ENCODE peak calls at places on chromosome 1, in nine cellular contexts. One of them, this sample, is unnamed. For H3K27me3, the result is how much of the 10 kb centered on the place peaks cover.

GRCh38 chr1:186865861-186866260 is 37.1 kb downstream of the PLA2G4A start:
- DNase-seq in PC-3: no peak
- DNase-seq in left ventricle myocardium inferior: no peak
- DNase-seq in psoas muscle: no peak
- DNase-seq in heart left ventricle: no peak
- DNase-seq in aorta: no peak
- DNase-seq in brain microvascular endothelial cell: no peak
- DNase-seq in thoracic aorta: no peak
- DNase-seq in AG04450: no peak
- DNase-seq in this sample: no peak

GRCh38 chr1:51651552-51651942 is 34.7 kb downstream of the OSBPL9 start:
- DNase-seq in PC-3: no peak
- DNase-seq in left ventricle myocardium inferior: no peak
- DNase-seq in psoas muscle: no peak
- DNase-seq in heart left ventricle: no peak
- DNase-seq in aorta: no peak
- DNase-seq in brain microvascular endothelial cell: no peak
- DNase-seq in thoracic aorta: no peak
- DNase-seq in AG04450: no peak
- DNase-seq in this sample: no peak

GRCh38 chr1:234218078-234218477 is 155.2 kb upstream of the COA6 start:
- DNase-seq in PC-3: no peak
- DNase-seq in left ventricle myocardium inferior: no peak
- DNase-seq in psoas muscle: no peak
- DNase-seq in heart left ventricle: no peak
- DNase-seq in aorta: no peak
- DNase-seq in brain microvascular endothelial cell: no peak
- DNase-seq in thoracic aorta: no peak
- DNase-seq in AG04450: no peak
- DNase-seq in this sample: no peak

GRCh38 chr1:3063379-3064295 is 5.4 kb upstream of the PRDM16 start:
- DNase-seq in PC-3: no peak
- DNase-seq in left ventricle myocardium inferior: no peak
- DNase-seq in psoas muscle: no peak
- DNase-seq in heart left ventricle: no peak
- DNase-seq in aorta: peak
- DNase-seq in brain microvascular endothelial cell: no peak
- DNase-seq in thoracic aorta: no peak
- DNase-seq in AG04450: no peak
- DNase-seq in this sample: no peak

GRCh38 chr1:50700226-50701020 is 259.6 kb downstream of the FAF1 start:
- DNase-seq in PC-3: no peak
- DNase-seq in left ventricle myocardium inferior: no peak
- DNase-seq in psoas muscle: no peak
- DNase-seq in heart left ventricle: no peak
- DNase-seq in aorta: no peak
- DNase-seq in brain microvascular endothelial cell: no peak
- DNase-seq in thoracic aorta: no peak
- DNase-seq in AG04450: no peak
- DNase-seq in this sample: no peak

GRCh38 chr1:172993640-172994039 is 57.1 kb downstream of the TNFSF18 start:
- DNase-seq in PC-3: no peak
- DNase-seq in left ventricle myocardium inferior: no peak
- DNase-seq in psoas muscle: no peak
- DNase-seq in heart left ventricle: no peak
- DNase-seq in aorta: no peak
- DNase-seq in brain microvascular endothelial cell: no peak
- DNase-seq in thoracic aorta: no peak
- DNase-seq in AG04450: peak
- DNase-seq in this sample: no peak

GRCh38 chr1:14082331-14082730 is 382.3 kb downstream of the PRDM2 start:
- DNase-seq in PC-3: no peak
- DNase-seq in left ventricle myocardium inferior: no peak
- DNase-seq in psoas muscle: no peak
- DNase-seq in heart left ventricle: no peak
- DNase-seq in aorta: no peak
- DNase-seq in brain microvascular endothelial cell: no peak
- DNase-seq in thoracic aorta: no peak
- DNase-seq in AG04450: no peak
- DNase-seq in this sample: no peak

GRCh38 chr1:85199667-85200366 is 999 bp downstream of the SYDE2 start:
- DNase-seq in PC-3: peak
- DNase-seq in left ventricle myocardium inferior: no peak
- DNase-seq in psoas muscle: no peak
- DNase-seq in heart left ventricle: no peak
- DNase-seq in aorta: no peak
- DNase-seq in brain microvascular endothelial cell: no peak
- DNase-seq in thoracic aorta: no peak
- DNase-seq in AG04450: no peak
- DNase-seq in this sample: no peak

GRCh38 chr1:227778401-227778947 is 37.0 kb upstream of the PRSS38 start:
- DNase-seq in PC-3: no peak
- DNase-seq in left ventricle myocardium inferior: no peak
- DNase-seq in psoas muscle: peak
- DNase-seq in heart left ventricle: no peak
- DNase-seq in aorta: no peak
- DNase-seq in brain microvascular endothelial cell: no peak
- DNase-seq in thoracic aorta: no peak
- DNase-seq in AG04450: no peak
- DNase-seq in this sample: no peak

DNA sequence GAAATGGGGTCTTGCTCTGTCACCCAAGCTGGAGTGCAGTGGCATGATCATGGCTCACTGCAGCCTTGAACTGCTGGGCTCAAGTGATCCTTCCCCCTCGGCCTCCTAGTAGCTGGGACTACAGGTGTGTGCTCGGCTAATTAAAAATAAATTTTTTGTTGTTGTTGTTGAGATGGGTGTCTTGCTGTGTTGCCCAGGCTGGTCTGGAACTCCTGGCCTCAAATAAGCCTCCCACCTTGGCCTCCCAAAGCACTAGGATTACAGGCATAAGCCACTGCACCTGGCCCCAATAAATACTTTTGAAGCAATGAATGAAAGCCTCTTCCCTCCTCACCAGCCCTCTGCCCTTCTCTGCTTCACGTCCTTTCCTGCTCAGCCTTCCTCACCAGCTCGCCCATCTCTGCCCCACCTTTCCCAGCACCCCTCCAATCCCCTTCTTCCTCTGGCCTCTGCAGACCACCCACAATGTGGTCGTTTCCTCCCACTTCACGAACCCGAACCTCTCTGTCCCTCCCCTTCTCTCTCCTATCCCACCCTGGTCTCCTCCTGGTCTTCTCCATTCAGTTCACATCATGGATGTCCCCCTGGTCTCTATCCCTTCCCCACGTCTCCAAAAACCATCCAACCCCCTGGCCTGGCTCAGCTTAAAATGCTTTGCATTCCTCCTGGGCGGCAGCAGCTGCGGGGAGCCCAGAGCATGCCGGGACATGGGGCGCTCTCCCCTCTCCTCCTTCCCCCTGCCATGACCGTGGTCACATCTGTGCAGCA is 38.4 kb downstream of the RAP1GAP start:
- DNase-seq in PC-3: no peak
- DNase-seq in left ventricle myocardium inferior: no peak
- DNase-seq in psoas muscle: no peak
- DNase-seq in heart left ventricle: no peak
- DNase-seq in aorta: no peak
- DNase-seq in brain microvascular endothelial cell: no peak
- DNase-seq in thoracic aorta: no peak
- DNase-seq in AG04450: no peak
- DNase-seq in this sample: no peak
- H3K27me3 ChIP-seq in PC-3: under half
- H3K27me3 ChIP-seq in left ventricle myocardium inferior: half or more
- H3K27me3 ChIP-seq in psoas muscle: under half
- H3K27me3 ChIP-seq in heart left ventricle: under half
- H3K27me3 ChIP-seq in aorta: under half
- H3K27me3 ChIP-seq in brain microvascular endothelial cell: under half
- H3K27me3 ChIP-seq in thoracic aorta: under half
- H3K27me3 ChIP-seq in AG04450: half or more
- H3K27me3 ChIP-seq in this sample: under half

GRCh38 chr1:48036693-48037386 is 39.7 kb upstream of the TRABD2B start:
- DNase-seq in PC-3: peak
- DNase-seq in left ventricle myocardium inferior: no peak
- DNase-seq in psoas muscle: no peak
- DNase-seq in heart left ventricle: no peak
- DNase-seq in aorta: no peak
- DNase-seq in brain microvascular endothelial cell: peak
- DNase-seq in thoracic aorta: no peak
- DNase-seq in AG04450: no peak
- DNase-seq in this sample: no peak

GRCh38 chr1:48039088-48040049 is 42.2 kb upstream of the TRABD2B start:
- DNase-seq in PC-3: no peak
- DNase-seq in left ventricle myocardium inferior: no peak
- DNase-seq in psoas muscle: no peak
- DNase-seq in heart left ventricle: no peak
- DNase-seq in aorta: no peak
- DNase-seq in brain microvascular endothelial cell: no peak
- DNase-seq in thoracic aorta: no peak
- DNase-seq in AG04450: no peak
- DNase-seq in this sample: no peak

GRCh38 chr1:48035371-48036141 is 38.4 kb upstream of the TRABD2B start:
- DNase-seq in PC-3: no peak
- DNase-seq in left ventricle myocardium inferior: no peak
- DNase-seq in psoas muscle: no peak
- DNase-seq in heart left ventricle: no peak
- DNase-seq in aorta: no peak
- DNase-seq in brain microvascular endothelial cell: no peak
- DNase-seq in thoracic aorta: no peak
- DNase-seq in AG04450: no peak
- DNase-seq in this sample: no peak

GRCh38 chr1:48040122-48040521 is 42.9 kb upstream of the TRABD2B start:
- DNase-seq in PC-3: no peak
- DNase-seq in left ventricle myocardium inferior: no peak
- DNase-seq in psoas muscle: no peak
- DNase-seq in heart left ventricle: no peak
- DNase-seq in aorta: no peak
- DNase-seq in brain microvascular endothelial cell: no peak
- DNase-seq in thoracic aorta: no peak
- DNase-seq in AG04450: no peak
- DNase-seq in this sample: no peak

DNA sequence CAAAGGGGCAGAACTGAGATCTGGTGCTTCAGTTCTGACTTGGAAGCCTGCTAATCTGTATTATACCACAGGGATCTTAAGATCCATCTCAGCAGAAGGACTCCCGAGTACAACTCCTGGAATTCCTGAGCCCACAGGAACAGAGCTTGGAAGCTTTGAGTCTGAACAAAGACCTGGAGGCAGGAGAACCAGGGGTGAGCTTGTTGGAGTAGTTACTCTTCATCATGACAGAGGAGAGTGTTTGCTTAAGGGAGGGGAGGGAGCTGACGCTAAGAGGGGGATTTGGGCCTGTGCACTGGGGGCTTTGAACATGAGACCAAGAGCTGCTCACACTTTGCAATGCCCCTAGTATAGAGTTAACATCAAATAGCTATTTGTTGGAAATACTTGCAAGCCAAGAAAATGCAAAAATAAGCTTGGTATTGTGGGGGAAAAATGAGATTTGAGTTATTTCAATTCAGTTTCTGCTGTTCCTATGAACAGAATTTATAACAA is 41.1 kb upstream of the TRABD2B start:
- DNase-seq in PC-3: no peak
- DNase-seq in left ventricle myocardium inferior: no peak
- DNase-seq in psoas muscle: no peak
- DNase-seq in heart left ventricle: no peak
- DNase-seq in aorta: no peak
- DNase-seq in brain microvascular endothelial cell: no peak
- DNase-seq in thoracic aorta: no peak
- DNase-seq in AG04450: no peak
- DNase-seq in this sample: no peak
- H3K27me3 ChIP-seq in PC-3: under half
- H3K27me3 ChIP-seq in left ventricle myocardium inferior: under half
- H3K27me3 ChIP-seq in psoas muscle: under half
- H3K27me3 ChIP-seq in heart left ventricle: under half
- H3K27me3 ChIP-seq in aorta: under half
- H3K27me3 ChIP-seq in brain microvascular endothelial cell: under half
- H3K27me3 ChIP-seq in thoracic aorta: under half
- H3K27me3 ChIP-seq in AG04450: under half
- H3K27me3 ChIP-seq in this sample: under half

DNA sequence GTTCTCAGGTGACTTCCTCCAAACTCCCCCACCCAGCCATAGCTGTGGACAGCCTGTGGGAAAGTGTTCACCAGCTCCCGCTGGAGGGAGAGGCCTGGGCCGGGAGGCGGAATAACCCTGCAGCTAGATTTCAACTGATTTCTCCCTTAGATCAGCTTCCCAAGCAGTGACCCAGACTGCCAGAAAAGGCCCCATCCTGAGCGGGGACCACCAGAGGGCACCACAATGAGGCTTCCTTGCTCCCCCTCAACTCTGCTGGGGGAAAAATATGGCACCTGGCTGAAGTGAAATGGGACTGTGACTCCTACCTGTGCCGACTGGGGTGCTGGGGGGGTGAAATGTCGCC is 50.8 kb downstream of the RHBG start:
- DNase-seq in PC-3: no peak
- DNase-seq in left ventricle myocardium inferior: no peak
- DNase-seq in psoas muscle: no peak
- DNase-seq in heart left ventricle: no peak
- DNase-seq in aorta: no peak
- DNase-seq in brain microvascular endothelial cell: no peak
- DNase-seq in thoracic aorta: no peak
- DNase-seq in AG04450: no peak
- DNase-seq in this sample: no peak
- H3K27me3 ChIP-seq in PC-3: under half
- H3K27me3 ChIP-seq in left ventricle myocardium inferior: half or more
- H3K27me3 ChIP-seq in psoas muscle: half or more
- H3K27me3 ChIP-seq in heart left ventricle: half or more
- H3K27me3 ChIP-seq in aorta: under half
- H3K27me3 ChIP-seq in brain microvascular endothelial cell: half or more
- H3K27me3 ChIP-seq in thoracic aorta: under half
- H3K27me3 ChIP-seq in AG04450: half or more
- H3K27me3 ChIP-seq in this sample: under half

DNA sequence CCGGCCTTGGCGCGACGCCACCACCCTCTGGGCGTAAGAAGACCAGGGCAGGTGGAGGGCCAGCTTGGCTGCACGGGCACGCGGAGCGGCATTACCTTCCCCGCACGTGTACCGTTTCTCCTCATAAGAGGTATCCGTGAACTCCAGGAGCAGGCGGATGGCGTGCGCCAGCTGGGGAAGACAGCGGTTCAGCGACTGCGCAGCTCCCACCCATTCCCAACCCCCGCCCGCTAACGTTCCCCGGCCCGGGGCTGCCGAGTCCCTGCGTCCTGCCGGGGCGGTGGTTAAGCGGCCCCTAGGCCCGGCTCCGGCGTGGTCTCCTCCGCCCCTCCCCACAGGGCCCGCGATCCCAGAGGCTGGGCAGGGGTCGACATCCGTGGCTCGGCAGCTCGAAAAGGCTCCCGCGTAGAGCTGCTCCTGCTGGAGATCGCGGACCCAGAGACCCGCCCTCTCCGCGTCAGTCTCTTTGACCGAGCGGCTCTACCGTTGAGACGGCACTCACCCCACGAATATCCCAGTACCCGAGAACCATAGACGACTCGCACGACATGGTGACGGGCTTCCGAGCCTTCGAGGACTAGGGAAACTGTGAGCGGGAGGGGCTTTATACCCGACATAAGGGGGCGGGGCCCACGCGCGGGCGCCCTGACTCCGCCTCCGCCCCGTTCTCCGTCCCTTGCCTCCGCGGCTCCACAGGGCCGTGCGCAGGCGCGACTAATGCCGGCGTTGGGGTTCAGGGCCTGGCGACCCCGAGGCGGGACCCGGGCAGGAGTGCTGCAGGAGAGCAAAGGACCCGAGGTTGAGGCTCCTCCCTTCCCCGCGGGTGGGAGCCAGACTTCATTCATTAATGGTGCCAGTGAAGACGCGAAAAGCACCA is 862 bp downstream of the GSTM3 start:
- DNase-seq in PC-3: peak
- DNase-seq in left ventricle myocardium inferior: peak
- DNase-seq in psoas muscle: peak
- DNase-seq in heart left ventricle: peak
- DNase-seq in aorta: peak
- DNase-seq in brain microvascular endothelial cell: peak
- DNase-seq in thoracic aorta: peak
- DNase-seq in AG04450: peak
- DNase-seq in this sample: peak
- H3K27me3 ChIP-seq in PC-3: under half
- H3K27me3 ChIP-seq in left ventricle myocardium inferior: under half
- H3K27me3 ChIP-seq in psoas muscle: under half
- H3K27me3 ChIP-seq in heart left ventricle: under half
- H3K27me3 ChIP-seq in aorta: under half
- H3K27me3 ChIP-seq in brain microvascular endothelial cell: under half
- H3K27me3 ChIP-seq in thoracic aorta: under half
- H3K27me3 ChIP-seq in AG04450: under half
- H3K27me3 ChIP-seq in this sample: under half